ENCODE peak calls at places on chromosomes 13 and 19, in seven cellular contexts. H is AG09309, X is IMR-90, L is Peyer's patch, P is cardiac fibroblast, R is WERI-Rb-1, B is fibroblast of lung. I is an unnamed sample.

GRCh38 chr19:58328999-58329398 is 2.2 kb downstream of the ZSCAN22 start:
- DNase-seq in H (no peak), X (no peak), L (peak; percentile 24), P (no peak), R (peak; percentile 47), B (no peak), I (no peak)

GRCh38 chr13:31172535-31172934 is 10.8 kb upstream of the HSPH1 start:
- DNase-seq in H (peak; percentile 62), X (peak; percentile 84), L (no peak), P (peak; percentile 94), R (no peak), B (peak; percentile 79), I (peak; percentile 91)

GRCh38 chr13:99922631-99923404 is 48.7 kb downstream of the ZIC5 start:
- DNase-seq in H (no peak), X (no peak), L (peak; percentile 72), P (no peak), R (no peak), B (no peak), I (no peak)

GRCh38 chr19:30047355-30047895 is 105.4 kb downstream of the URI1 start:
- DNase-seq in H (no peak), X (no peak), L (no peak), P (no peak), R (no peak), B (no peak), I (no peak)

GRCh38 chr13:19181621-19182485 is at the start of gene TUBA3C:
- DNase-seq in H (no peak), X (no peak), L (no peak), P (no peak), R (no peak), B (no peak), I (no peak)

GRCh38 chr13:36341718-36342117 is 4.5 kb downstream of the SPART start:
- DNase-seq in H (no peak), X (peak; percentile 51), L (no peak), P (no peak), R (no peak), B (peak; percentile 33), I (peak; percentile 45)

GRCh38 chr19:3336680-3337523 is 29.5 kb upstream of the NFIC start:
- DNase-seq in H (no peak), X (peak; percentile 48), L (peak; percentile 90), P (peak; percentile 97), R (peak; percentile 88), B (peak; percentile 94), I (peak; percentile 80)

GRCh38 chr13:31008400-31009115 is 76.1 kb downstream of the TEX26 start:
- DNase-seq in H (no peak), X (peak; percentile 48), L (no peak), P (no peak), R (no peak), B (no peak), I (no peak)

GRCh38 chr19:6271251-6271650 is 8.5 kb downstream of the MLLT1 start:
- DNase-seq in H (no peak), X (peak; percentile 43), L (no peak), P (peak; percentile 67), R (peak; percentile 52), B (peak; percentile 28), I (no peak)

GRCh38 chr13:71754407-71754974 is 112.5 kb downstream of the DACH1 start:
- DNase-seq in H (no peak), X (no peak), L (no peak), P (no peak), R (no peak), B (peak; percentile 59), I (no peak)
- TF ChIP-seq CTCF in H (no peak), X (no peak), L (no peak), P (peak; percentile 25), R (no peak), B (no peak), I (no peak)

DNA sequence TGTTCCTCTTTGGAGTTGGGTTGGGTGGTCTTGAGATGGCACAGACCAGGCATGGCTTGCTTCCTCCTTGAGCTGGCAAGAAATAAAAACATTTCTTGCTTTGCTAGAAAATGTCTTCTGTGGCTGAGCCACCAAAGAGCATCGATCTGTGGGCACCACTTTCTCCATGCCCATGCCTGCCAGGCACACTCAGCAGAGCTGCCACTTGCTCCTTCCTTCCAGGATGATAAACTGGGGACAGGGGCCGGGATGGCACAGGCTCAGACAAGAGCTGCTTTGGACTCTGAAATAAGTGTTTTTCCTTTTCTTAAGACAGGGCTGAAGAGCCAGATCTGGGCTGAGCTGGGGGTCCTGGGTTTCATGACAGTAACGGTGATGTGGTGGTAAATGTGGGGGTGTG is 32.8 kb downstream of the NFIX start:
- DNase-seq in H (no peak), X (no peak), L (no peak), P (no peak), R (no peak), B (no peak), I (no peak)
- H3K4me3 ChIP-seq in H (no peak overlapping the region), X (no peak overlapping the region), L (no peak overlapping the region), P (no peak overlapping the region), R (no peak overlapping the region), B (peak overlapping the region; percentile 73), I (peak overlapping the region; percentile 86)

DNA sequence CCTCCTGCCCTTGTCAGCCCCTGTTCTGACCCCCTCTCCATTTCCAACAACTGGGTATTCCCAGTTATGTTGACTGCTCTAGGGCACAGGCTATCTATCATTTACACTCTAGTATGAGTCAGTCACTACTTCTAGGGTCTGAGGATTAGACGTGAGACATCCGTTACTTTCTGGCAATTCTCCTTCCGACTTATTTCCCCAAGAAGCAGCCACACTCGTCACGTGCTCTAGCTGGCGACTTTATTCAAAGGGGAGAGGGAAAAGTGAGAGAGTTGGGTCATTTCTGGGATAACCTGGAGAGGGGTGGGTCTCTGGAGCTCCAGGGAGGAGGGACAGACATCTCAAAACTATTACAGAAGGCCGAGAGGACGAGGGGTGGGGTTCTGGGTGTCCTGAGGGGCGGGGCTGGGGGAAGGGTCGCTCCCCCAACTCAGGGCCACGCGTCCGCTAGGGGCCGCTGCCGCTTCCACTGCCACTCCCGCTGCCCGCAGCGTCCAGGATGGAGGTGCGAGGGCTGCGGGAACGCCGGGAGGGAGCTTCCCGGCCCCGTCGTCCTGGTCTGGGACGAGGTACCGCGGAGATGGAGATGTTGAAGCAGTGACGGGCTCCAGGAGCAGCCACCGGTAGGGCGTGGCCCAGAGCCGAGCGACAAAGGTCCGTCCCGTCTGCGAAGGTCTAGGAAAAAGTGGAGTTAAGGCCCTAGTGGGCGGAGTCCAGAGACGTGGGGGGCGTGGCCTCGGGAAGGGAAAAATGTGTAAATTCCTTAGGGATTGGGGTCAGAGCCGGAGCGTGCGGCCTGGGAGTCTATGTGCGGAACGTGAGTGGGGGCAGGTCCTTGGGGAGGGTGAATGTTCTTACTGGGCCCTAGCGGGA is 8.9 kb downstream of the RTBDN start:
- DNase-seq in H (no peak), X (no peak), L (no peak), P (peak; percentile 54), R (no peak), B (no peak), I (no peak)
- TF ChIP-seq CTCF in H (peak; percentile 31), X (peak; percentile 32), L (peak; percentile 22), P (peak; percentile 39), R (no peak), B (peak; percentile 23), I (peak; percentile 26)

GRCh38 chr13:83883061-83883523 is 818 bp upstream of the SLITRK1 start:
- DNase-seq in H (no peak), X (no peak), L (no peak), P (no peak), R (no peak), B (no peak), I (no peak)
- H3K4me3 ChIP-seq in H (peak overlapping the region; percentile 30), X (no peak overlapping the region), L (no peak overlapping the region), P (no peak overlapping the region), R (peak overlapping the region; percentile 71), B (no peak overlapping the region), I (no peak overlapping the region)